ENCODE peak calls at places on chromosomes 5 and 9, in seven cellular contexts. G is AG08396, O is stomach, X is NCI-H2081 treated with DMSO at 0.1 percent for 48 hours, Z is cardiac muscle cell, M is transverse colon, A is endodermal cell. E is an unnamed sample.

GRCh38 chr5:1735320-1735970 is 64.2 kb downstream of the MRPL36 start:
- DNase-seq in O (peak; percentile 24), A (peak; percentile 34), M (no peak), X (no peak), G (no peak), Z (no peak), E (no peak)

GRCh38 chr5:79736528-79737514 is 47.2 kb downstream of the CMYA5 start:
- DNase-seq in X (no peak), M (no peak), Z (no peak), G (no peak), A (no peak), O (no peak), E (no peak)

GRCh38 chr9:115999498-115999897 is 154.1 kb upstream of the PAPPA start:
- DNase-seq in G (no peak), Z (no peak), O (no peak), X (no peak), M (no peak), A (no peak), E (no peak)

GRCh38 chr5:180133971-180134508 is 62.5 kb upstream of the RNF130 start:
- DNase-seq in X (no peak), M (no peak), O (peak; percentile 9), Z (no peak), A (no peak), G (no peak), E (no peak)

GRCh38 chr5:120382813-120383212 is 81.3 kb upstream of the PRR16 start:
- DNase-seq in Z (no peak), X (no peak), G (no peak), O (no peak), A (no peak), M (no peak), E (no peak)

GRCh38 chr9:134602547-134603362 is 38.8 kb upstream of the COL5A1 start:
- DNase-seq in A (peak; percentile 81), G (peak; percentile 92), O (no peak), Z (peak; percentile 72), X (no peak), M (peak; percentile 30), E (peak; percentile 94)

GRCh38 chr5:84032404-84032803 is 311.7 kb upstream of the HAPLN1 start:
- DNase-seq in A (no peak), X (no peak), Z (no peak), G (peak; percentile 4), M (no peak), O (no peak), E (no peak)

GRCh38 chr9:79489241-79490000 is 82.3 kb upstream of the TLE4 start:
- DNase-seq in Z (no peak), O (no peak), M (peak; percentile 20), G (peak; percentile 12), X (no peak), A (no peak), E (no peak)

GRCh38 chr5:99334936-99335335 is 406.1 kb upstream of the CHD1 start:
- DNase-seq in O (no peak), Z (no peak), M (no peak), A (peak; percentile 36), G (no peak), X (no peak), E (no peak)

GRCh38 chr5:132420706-132421272 is 51.3 kb downstream of the SLC22A5 start:
- DNase-seq in G (no peak), Z (no peak), O (no peak), A (no peak), X (no peak), M (no peak), E (no peak)

GRCh38 chr5:13955896-13956295 is 11.4 kb upstream of the DNAH5 start:
- DNase-seq in G (peak; percentile 11), Z (no peak), O (no peak), X (no peak), M (no peak), A (no peak), E (no peak)

GRCh38 chr5:107378218-107378899 is 292.4 kb downstream of the EFNA5 start:
- DNase-seq in X (no peak), O (no peak), Z (no peak), A (no peak), G (no peak), M (no peak), E (no peak)

GRCh38 chr5:98570010-98570409 is 203.5 kb upstream of the RGMB start:
- DNase-seq in Z (no peak), X (no peak), M (no peak), O (no peak), G (peak; percentile 41), A (no peak), E (no peak)

GRCh38 chr5:168552146-168552545 is 23.0 kb downstream of the FBLL1 start:
- DNase-seq in G (peak; percentile 45), X (no peak), M (no peak), A (no peak), O (no peak), Z (no peak), E (peak; percentile 81)

GRCh38 chr5:174074369-174074768 is 28.9 kb downstream of the NSG2 start:
- DNase-seq in M (no peak), X (no peak), Z (no peak), A (no peak), O (no peak), G (no peak), E (no peak)

GRCh38 chr9:27528278-27528885 is 1.2 kb downstream of the MOB3B start:
- DNase-seq in X (no peak), Z (peak; percentile 79), A (peak; percentile 94), M (peak; percentile 91), G (peak; percentile 53), O (peak; percentile 84), E (no peak)

GRCh38 chr9:84331119-84331791 is 9.3 kb downstream of the SLC28A3 start:
- DNase-seq in G (no peak), M (no peak), X (no peak), A (no peak), O (no peak), Z (no peak), E (no peak)

GRCh38 chr5:172160506-172160905 is 27.5 kb downstream of the STK10 start:
- DNase-seq in Z (no peak), G (no peak), X (no peak), A (no peak), O (no peak), M (no peak), E (no peak)

GRCh38 chr5:73861313-73861978 is 235.4 kb downstream of the ARHGEF28 start:
- DNase-seq in A (no peak), M (no peak), O (no peak), G (no peak), X (no peak), Z (no peak), E (no peak)

GRCh38 chr5:131515348-131515747 is 119.7 kb downstream of the RAPGEF6 start:
- DNase-seq in O (no peak), X (no peak), G (no peak), A (no peak), M (no peak), Z (no peak), E (no peak)

GRCh38 chr5:96080557-96080956 is 118.9 kb upstream of the ELL2 start:
- DNase-seq in O (no peak), G (no peak), M (no peak), A (no peak), Z (no peak), X (no peak), E (no peak)

GRCh38 chr9:87651431-87651830 is 74.5 kb upstream of the CTSL start:
- DNase-seq in X (no peak), Z (no peak), G (no peak), O (no peak), A (no peak), M (no peak), E (no peak)